ENCODE peak calls at places on chromosomes 7 and 10, in six cellular contexts. C, G, M, Y, V and F are unnamed samples.

GRCh38 chr7:98281757-98282652 is 519 bp downstream of the BRI3 start:
- DNase-seq in C (no peak), G (no peak), M (peak; percentile 70), Y (no peak), V (peak; percentile 60), F (no peak)

GRCh38 chr10:69757553-69758309 is 44.0 kb upstream of the COL13A1 start:
- DNase-seq in C (peak; percentile 61), G (peak; percentile 69), M (peak; percentile 43), Y (no peak), V (no peak), F (no peak)

GRCh38 chr10:74433993-74434392 is 283.0 kb downstream of the ADK start:
- DNase-seq in C (no peak), G (no peak), M (no peak), Y (no peak), V (no peak), F (no peak)

GRCh38 chr7:32586291-32587221 is 91.3 kb downstream of the AVL9 start:
- DNase-seq in C (peak; percentile 68), G (peak; percentile 95), M (no peak), Y (no peak), V (no peak), F (peak; percentile 23)

GRCh38 chr10:79940431-79940830 is 8.5 kb downstream of the SFTPD start:
- DNase-seq in C (no peak), G (no peak), M (no peak), Y (no peak), V (no peak), F (no peak)

GRCh38 chr10:84825330-84825729 is 496.9 kb downstream of the CCSER2 start:
- DNase-seq in C (peak; percentile 77), G (peak; percentile 0), M (no peak), Y (no peak), V (no peak), F (no peak)

GRCh38 chr7:25056368-25056767 is 68.7 kb downstream of the CYCS start:
- DNase-seq in C (no peak), G (no peak), M (no peak), Y (no peak), V (no peak), F (no peak)

GRCh38 chr7:17392846-17393245 is 94.4 kb downstream of the AHR start:
- DNase-seq in C (no peak), G (peak; percentile 82), M (no peak), Y (no peak), V (no peak), F (no peak)

GRCh38 chr7:64882341-64883112 is 20.5 kb upstream of the ZNF273 start:
- DNase-seq in C (peak; percentile 42), G (no peak), M (no peak), Y (peak; percentile 74), V (no peak), F (no peak)

GRCh38 chr10:86108696-86109095 is 257.9 kb downstream of the GRID1 start:
- DNase-seq in C (no peak), G (no peak), M (no peak), Y (peak; percentile 43), V (no peak), F (no peak)